ENCODE peak calls at places on chromosomes 5 and 9, in eight cellular contexts. S is mesendoderm, T is stomach, V is prostate gland, R is kidney, F is pancreas, L is neuronal stem cell, C is cardiac muscle cell. W is an unnamed sample. For H3K4me1, the result is how much of the 10 kb centered on the place peaks cover.

GRCh38 chr5:142465476-142465875 is 140.7 kb upstream of the SPRY4 start:
- DNase-seq in S (no peak), T (no peak), V (no peak), R (no peak), F (no peak), L (no peak), C (no peak), W (no peak)

GRCh38 chr5:56508249-56508648 is 275.1 kb upstream of the ANKRD55 start:
- DNase-seq in S (no peak), T (no peak), V (no peak), R (no peak), F (no peak), L (no peak), C (no peak), W (no peak)

GRCh38 chr9:123834907-123835562 is 94.9 kb downstream of the DENND1A start:
- DNase-seq in S (peak), T (no peak), V (no peak), R (no peak), F (no peak), L (peak), C (peak), W (no peak)

GRCh38 chr5:179297026-179297425 is 48.2 kb downstream of the ADAMTS2 start:
- DNase-seq in S (no peak), T (no peak), V (no peak), R (peak), F (no peak), L (no peak), C (no peak), W (no peak)

GRCh38 chr9:95509851-95510529 is 6.8 kb downstream of the PTCH1 start:
- DNase-seq in S (no peak), T (no peak), V (no peak), R (peak), F (peak), L (no peak), C (no peak), W (peak)

GRCh38 chr5:141508808-141509611 is 20.1 kb downstream of the PCDHGC5 start:
- DNase-seq in S (peak), T (no peak), V (no peak), R (peak), F (no peak), L (peak), C (peak), W (peak)

GRCh38 chr9:17906841-17907779 is 328.2 kb downstream of the SH3GL2 start:
- DNase-seq in S (peak), T (peak), V (no peak), R (peak), F (peak), L (peak), C (peak), W (no peak)

GRCh38 chr5:170070556-170071412 is 34.9 kb upstream of the FOXI1 start:
- DNase-seq in S (peak), T (no peak), V (no peak), R (peak), F (no peak), L (peak), C (peak), W (peak)

GRCh38 chr9:26271495-26272122 is 593.4 kb upstream of the TUSC1 start:
- DNase-seq in S (no peak), T (no peak), V (no peak), R (no peak), F (no peak), L (no peak), C (peak), W (no peak)

GRCh38 chr5:89270901-89271300 is 387.9 kb upstream of the MEF2C start:
- DNase-seq in S (no peak), T (no peak), V (no peak), R (no peak), F (no peak), L (no peak), C (no peak), W (no peak)

GRCh38 chr9:109821711-109822110 is 41.7 kb downstream of the PALM2AKAP2 start:
- DNase-seq in S (no peak), T (no peak), V (no peak), R (no peak), F (no peak), L (no peak), C (no peak), W (no peak)

GRCh38 chr5:54944364-54944763 is 41.0 kb downstream of the ESM1 start:
- DNase-seq in S (no peak), T (no peak), V (peak), R (no peak), F (no peak), L (no peak), C (peak), W (peak)

GRCh38 chr5:31993182-31993961 is 180.7 kb downstream of the GOLPH3 start:
- DNase-seq in S (no peak), T (no peak), V (no peak), R (no peak), F (no peak), L (no peak), C (peak), W (no peak)

GRCh38 chr9:75672478-75672877 is 218.0 kb upstream of the PCSK5 start:
- DNase-seq in S (no peak), T (no peak), V (no peak), R (no peak), F (no peak), L (no peak), C (no peak), W (no peak)

GRCh38 chr5:119078870-119079269 is 8.0 kb downstream of the DMXL1 start:
- DNase-seq in S (no peak), T (no peak), V (no peak), R (no peak), F (no peak), L (no peak), C (peak), W (no peak)

GRCh38 chr5:119074419-119074818 is 3.5 kb downstream of the DMXL1 start:
- DNase-seq in S (no peak), T (no peak), V (no peak), R (no peak), F (no peak), L (no peak), C (no peak), W (no peak)

GRCh38 chr5:119078071-119078846 is 7.4 kb downstream of the DMXL1 start:
- DNase-seq in S (no peak), T (no peak), V (no peak), R (no peak), F (no peak), L (no peak), C (no peak), W (no peak)

GRCh38 chr5:119076080-119076479 is 5.2 kb downstream of the DMXL1 start:
- DNase-seq in S (no peak), T (no peak), V (no peak), R (no peak), F (no peak), L (no peak), C (no peak), W (no peak)

GRCh38 chr5:119077444-119077843 is 6.6 kb downstream of the DMXL1 start:
- DNase-seq in S (no peak), T (no peak), V (no peak), R (no peak), F (no peak), L (no peak), C (no peak), W (no peak)
- H3K4me1 ChIP-seq in S (under half), T (under half), V (under half), R (under half), F (under half), L (under half), C (under half), W (under half)

DNA sequence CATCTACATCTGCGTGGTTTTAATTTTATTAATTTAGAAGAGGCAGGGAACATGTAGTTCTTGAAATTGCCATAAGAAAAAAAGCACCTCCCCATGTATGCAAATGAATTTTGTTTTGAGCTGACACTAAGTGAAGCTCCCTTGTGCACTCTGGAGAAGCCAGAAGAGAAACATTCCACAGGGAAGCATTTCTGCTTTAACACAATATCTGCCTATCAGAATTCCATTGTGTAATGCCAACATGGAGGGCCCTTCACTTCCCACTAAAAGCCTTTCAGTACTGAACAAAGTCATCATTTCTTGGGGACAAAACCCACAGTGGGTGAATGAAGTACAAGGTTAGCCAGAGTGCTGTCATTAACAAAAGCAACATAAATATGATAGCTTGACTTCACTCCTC is 59.7 kb downstream of the PRELID2 start:
- DNase-seq in S (no peak), T (no peak), V (no peak), R (no peak), F (no peak), L (no peak), C (peak), W (no peak)
- H3K27ac ChIP-seq in S (no peak), T (no peak), V (no peak), R (no peak), F (no peak), L (no peak), C (no peak), W (no peak)

GRCh38 chr9:136530472-136531089 is 15.3 kb downstream of the NOTCH1 start:
- DNase-seq in S (no peak), T (no peak), V (no peak), R (no peak), F (no peak), L (no peak), C (no peak), W (no peak)

GRCh38 chr9:136533775-136534157 is 12.1 kb downstream of the NOTCH1 start:
- DNase-seq in S (no peak), T (peak), V (peak), R (peak), F (no peak), L (no peak), C (no peak), W (no peak)

GRCh38 chr9:136531186-136531903 is 14.5 kb downstream of the NOTCH1 start:
- DNase-seq in S (no peak), T (no peak), V (no peak), R (no peak), F (no peak), L (no peak), C (no peak), W (no peak)

GRCh38 chr9:136532799-136533774 is 12.8 kb downstream of the NOTCH1 start:
- DNase-seq in S (no peak), T (no peak), V (no peak), R (no peak), F (no peak), L (no peak), C (no peak), W (no peak)

GRCh38 chr9:136531904-136532798 is 13.7 kb downstream of the NOTCH1 start:
- DNase-seq in S (no peak), T (no peak), V (no peak), R (no peak), F (no peak), L (no peak), C (no peak), W (no peak)
- H3K4me1 ChIP-seq in S (under half), T (half or more), V (under half), R (half or more), F (under half), L (under half), C (under half), W (under half)

GRCh38 chr5:158485604-158486081 is 614.1 kb downstream of the EBF1 start:
- DNase-seq in S (peak), T (no peak), V (peak), R (no peak), F (no peak), L (no peak), C (peak), W (no peak)
- H3K27ac ChIP-seq in S (no peak), T (no peak), V (no peak), R (no peak), F (no peak), L (no peak), C (no peak), W (no peak)

GRCh38 chr5:132423443-132423898 is 54.0 kb downstream of the SLC22A5 start:
- DNase-seq in S (no peak), T (no peak), V (no peak), R (no peak), F (no peak), L (no peak), C (no peak), W (no peak)
- H3K4me1 ChIP-seq in S (under half), T (half or more), V (under half), R (half or more), F (half or more), L (under half), C (under half), W (half or more)

GRCh38 chr5:149135536-149136201 is 5.6 kb upstream of the ABLIM3 start:
- DNase-seq in S (no peak), T (no peak), V (no peak), R (no peak), F (no peak), L (no peak), C (peak), W (no peak)
- H3K27ac ChIP-seq in S (no peak), T (no peak), V (no peak), R (no peak), F (no peak), L (no peak), C (no peak), W (no peak)

GRCh38 chr9:99238331-99238730 is 16.2 kb downstream of the SEC61B start:
- DNase-seq in S (no peak), T (no peak), V (no peak), R (no peak), F (no peak), L (no peak), C (no peak), W (no peak)
- H3K4me1 ChIP-seq in S (under half), T (under half), V (under half), R (under half), F (under half), L (under half), C (under half), W (under half)

GRCh38 chr5:38695021-38695961 is 138.8 kb upstream of the LIFR start:
- DNase-seq in S (peak), T (no peak), V (peak), R (no peak), F (no peak), L (peak), C (peak), W (no peak)
- H3K27ac ChIP-seq in S (peak), T (no peak), V (peak), R (no peak), F (no peak), L (peak), C (peak), W (no peak)